ENCODE peak calls at places on chromosomes 6 and 20, in six cellular contexts. V is H9, O is IMR-90, I is mesendoderm, L is H1, W is neuronal stem cell. U is an unnamed sample.

GRCh38 chr20:61131944-61132343 is 120.1 kb upstream of the CDH4 start:
- DNase-seq in V (no peak), L (no peak), W (no peak), I (no peak), O (no peak), U (no peak)

GRCh38 chr20:55471052-55472006 is 534.0 kb downstream of the CBLN4 start:
- DNase-seq in W (no peak), V (no peak), L (no peak), O (no peak), I (no peak), U (no peak)

GRCh38 chr20:57342829-57343228 is 8.2 kb upstream of the RAE1 start:
- DNase-seq in L (no peak), O (peak), W (no peak), V (no peak), I (no peak), U (peak)

GRCh38 chr20:34083137-34083536 is 28.9 kb downstream of the EIF2S2 start:
- DNase-seq in W (no peak), L (no peak), I (no peak), O (peak), V (no peak), U (peak)

GRCh38 chr6:111683749-111684267 is 78.1 kb upstream of the TRAF3IP2 start:
- DNase-seq in O (peak), W (no peak), V (no peak), I (no peak), L (no peak), U (peak)

GRCh38 chr20:5122861-5123260 is 3.1 kb upstream of the PCNA start:
- DNase-seq in L (no peak), W (no peak), V (no peak), I (no peak), O (peak), U (no peak)

GRCh38 chr20:20212675-20213096 is 155.2 kb upstream of the INSM1 start:
- DNase-seq in O (no peak), W (no peak), V (no peak), L (no peak), I (no peak), U (no peak)

GRCh38 chr20:45311589-45312211 is 3.6 kb upstream of the MATN4 start:
- DNase-seq in W (no peak), O (peak), V (peak), L (no peak), I (peak), U (peak)

GRCh38 chr6:137707590-137708360 is 159.3 kb upstream of the TNFAIP3 start:
- DNase-seq in L (no peak), I (peak), W (peak), V (peak), O (peak), U (peak)

GRCh38 chr6:14930366-14930989 is 315.4 kb upstream of the JARID2 start:
- DNase-seq in O (no peak), W (no peak), L (no peak), V (no peak), I (no peak), U (no peak)

GRCh38 chr6:92777146-92777740 is 642.1 kb downstream of the EPHA7 start:
- DNase-seq in W (peak), O (peak), I (peak), L (no peak), V (no peak), U (peak)

GRCh38 chr6:70270287-70271005 is 32.4 kb downstream of the COL9A1 start:
- DNase-seq in V (no peak), W (peak), I (peak), L (no peak), O (no peak), U (no peak)

GRCh38 chr20:61756966-61757677 is 308.6 kb downstream of the TAF4 start:
- DNase-seq in W (no peak), V (no peak), I (no peak), L (no peak), O (no peak), U (no peak)

GRCh38 chr6:122428781-122429180 is 29.3 kb downstream of the HSF2 start:
- DNase-seq in V (no peak), W (no peak), O (no peak), I (no peak), L (no peak), U (no peak)

GRCh38 chr20:9344080-9344920 is 170.1 kb upstream of the LAMP5 start:
- DNase-seq in L (no peak), W (no peak), I (no peak), O (peak), V (no peak), U (peak)

GRCh38 chr6:3902786-3903648 is 53.8 kb downstream of the FAM50B start:
- DNase-seq in I (no peak), L (no peak), W (no peak), V (no peak), O (no peak), U (no peak)

GRCh38 chr6:110430236-110430635 is 14.9 kb upstream of the DDO start:
- DNase-seq in W (no peak), I (no peak), V (peak), L (no peak), O (no peak), U (no peak)

GRCh38 chr6:119112856-119113530 is 34.5 kb upstream of the FAM184A start:
- DNase-seq in W (no peak), O (no peak), I (no peak), L (no peak), V (peak), U (no peak)

GRCh38 chr20:31440012-31440659 is at the start of gene DEFB123:
- DNase-seq in L (no peak), W (no peak), O (no peak), I (no peak), V (no peak), U (no peak)
- H2BK15ac ChIP-seq in L (no peak), W (no peak), O (no peak), I (no peak), V (no peak), U (no peak)

DNA sequence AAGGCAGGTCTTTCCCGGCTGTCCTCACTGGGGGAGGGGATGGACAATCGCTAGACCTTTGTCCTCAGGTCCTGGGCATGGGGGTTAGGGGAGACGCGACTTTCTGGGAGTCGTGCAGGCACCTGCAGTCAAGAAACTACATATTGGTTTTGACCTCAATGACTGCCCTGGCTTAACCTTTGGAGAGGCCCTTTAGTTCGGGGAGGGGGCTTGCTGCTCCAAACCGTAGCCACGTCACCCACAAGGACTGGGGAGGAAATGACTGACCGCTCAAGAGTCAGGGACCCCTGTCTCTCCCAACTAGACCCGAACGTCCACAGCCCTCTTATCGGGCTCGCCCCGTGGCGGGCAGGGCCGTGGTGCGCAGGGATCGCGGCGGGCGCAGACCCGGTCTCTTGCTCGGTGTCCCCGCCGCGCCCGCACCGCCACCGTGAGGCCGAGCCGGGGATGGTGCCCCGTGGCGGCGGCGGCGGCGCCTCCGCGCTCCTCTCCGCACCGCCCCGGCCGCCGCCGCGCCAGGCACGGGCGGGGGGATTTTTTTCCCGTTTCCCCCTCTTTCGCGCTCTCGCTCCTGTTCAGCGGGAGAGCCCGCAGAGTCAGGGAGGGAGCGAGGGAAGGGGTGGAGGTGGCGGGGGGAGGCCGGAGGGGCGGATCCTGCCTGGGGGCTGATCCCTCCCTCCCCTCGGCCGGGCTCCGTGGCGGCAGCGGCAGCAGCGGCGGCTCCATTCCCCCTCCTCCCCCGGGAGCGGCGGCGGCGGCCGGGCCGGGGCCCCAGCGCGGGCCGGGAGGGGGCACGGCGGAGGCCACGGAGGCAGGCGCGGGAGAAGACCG is at the start of gene BRPF3:
- DNase-seq in W (peak), I (peak), V (peak), L (no peak), O (peak), U (peak)
- H2BK120ac ChIP-seq in W (peak), I (peak), V (no peak), L (no peak), O (peak), U (peak)

GRCh38 chr6:27312950-27313271 is 838 bp upstream of the POM121L2 start:
- DNase-seq in W (no peak), V (no peak), I (no peak), O (no peak), L (no peak), U (no peak)
- H2BK15ac ChIP-seq in W (no peak), V (no peak), I (no peak), O (no peak), L (no peak), U (no peak)

DNA sequence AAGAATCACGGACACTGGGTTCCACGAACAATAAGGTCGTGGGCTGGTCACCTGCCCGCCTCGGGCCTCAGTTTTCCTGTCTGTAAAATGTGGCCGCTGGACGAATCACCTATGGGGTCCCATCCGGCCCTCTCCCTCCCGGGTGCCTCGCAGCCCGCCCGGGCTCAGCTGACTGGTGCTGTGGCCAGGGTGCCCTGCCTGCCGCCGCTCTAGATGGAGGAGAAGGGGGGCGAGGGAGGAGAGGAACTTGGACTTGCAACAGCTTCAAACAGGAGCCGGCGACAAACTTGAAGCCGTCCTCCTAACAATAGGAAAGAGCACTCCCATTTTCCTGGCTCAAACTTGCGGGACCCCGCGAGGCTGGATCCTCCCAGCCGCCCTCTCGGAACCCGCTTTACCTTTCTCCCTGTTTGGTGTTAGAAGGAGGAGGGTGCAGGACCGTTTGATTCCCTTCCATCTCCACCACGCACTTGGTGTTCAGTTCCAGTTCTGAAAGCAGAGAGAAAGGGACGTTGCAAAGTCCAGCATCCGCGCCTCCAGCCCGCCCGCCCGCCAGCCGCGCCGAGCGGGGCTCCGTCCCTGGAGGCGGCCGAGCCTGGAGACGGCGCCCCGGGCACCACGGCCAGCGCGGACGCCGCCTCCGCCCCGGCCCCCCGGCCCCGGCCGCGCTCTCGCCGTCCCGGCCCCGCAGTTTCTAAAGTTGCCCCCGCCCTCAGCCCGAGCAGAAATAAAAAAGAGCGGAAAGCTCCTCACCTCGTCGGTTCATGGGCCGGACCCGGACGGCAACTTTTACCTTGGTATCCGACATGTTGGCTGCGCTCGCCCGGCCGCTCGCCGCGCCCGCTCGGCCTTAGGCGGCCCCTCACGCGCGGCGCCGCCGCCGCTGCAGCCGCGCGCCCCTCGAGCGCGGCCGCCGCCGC is 519 bp downstream of the KIF13A start:
- DNase-seq in W (peak), I (peak), L (no peak), O (peak), V (peak), U (peak)
- H2BK120ac ChIP-seq in W (no peak), I (peak), L (no peak), O (peak), V (no peak), U (peak)

GRCh38 chr6:133424359-133424758 is 183.2 kb downstream of the EYA4 start:
- DNase-seq in O (no peak), W (no peak), L (no peak), V (no peak), I (no peak), U (no peak)
- H2BK15ac ChIP-seq in O (no peak), W (peak), L (no peak), V (no peak), I (no peak), U (no peak)

GRCh38 chr6:146543211-146543939 is at the start of gene RAB32:
- DNase-seq in I (peak), O (peak), V (peak), W (peak), L (peak), U (peak)

GRCh38 chr6:146543940-146544661 is 468 bp downstream of the RAB32 start:
- DNase-seq in O (peak), W (peak), I (peak), V (peak), L (no peak), U (peak)

GRCh38 chr6:146544783-146545182 is 1.1 kb downstream of the RAB32 start:
- DNase-seq in L (no peak), O (peak), W (no peak), I (no peak), V (no peak), U (peak)

GRCh38 chr6:146545608-146546007 is 2.0 kb downstream of the RAB32 start:
- DNase-seq in W (no peak), O (peak), I (peak), L (no peak), V (no peak), U (peak)

DNA sequence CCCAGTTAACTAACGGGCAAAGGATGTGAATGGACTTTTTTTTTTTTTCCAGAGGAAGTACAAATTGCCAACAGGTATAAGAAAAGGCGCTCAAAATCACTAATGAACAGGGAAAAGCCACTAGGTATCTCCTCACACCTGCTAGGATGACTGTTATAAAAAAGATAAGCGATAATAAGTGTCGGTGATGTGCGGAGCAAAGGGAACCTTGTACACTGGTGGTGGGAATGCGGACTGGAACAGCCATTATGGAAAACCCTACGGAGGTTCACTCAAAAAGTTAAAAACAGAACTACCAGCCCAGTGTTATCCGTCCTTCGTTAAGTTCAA is 787 bp upstream of the RAB32 start:
- DNase-seq in W (no peak), I (no peak), L (no peak), O (peak), V (no peak), U (no peak)
- H2BK120ac ChIP-seq in W (no peak), I (no peak), L (no peak), O (no peak), V (no peak), U (peak)

U was measured in mesenchymal stem cell.